ENCODE peak calls at places on chromosome 20, in five cellular contexts. P, J, H, A and U are unnamed samples.
A peak's percentile ranks its signal among the peaks of the same experiment; 100 is the strongest.

GRCh38 chr20:11891081-11891826 is 26.4 kb upstream of the BTBD3 start:
- DNase-seq in J (peak; percentile 76), P (peak; percentile 81), H (peak; percentile 34), A (no peak), U (peak; percentile 66)

GRCh38 chr20:44615876-44616603 is 33.7 kb downstream of the PKIG start:
- DNase-seq in J (no peak), A (no peak), H (no peak), P (no peak), U (no peak)

GRCh38 chr20:17407550-17407949 is 123.6 kb downstream of the BFSP1 start:
- DNase-seq in A (no peak), H (no peak), J (no peak), P (no peak), U (no peak)

GRCh38 chr20:57902478-57902877 is 192.7 kb upstream of the PMEPA1 start:
- DNase-seq in H (peak; percentile 16), A (no peak), P (no peak), J (no peak), U (no peak)

GRCh38 chr20:11917663-11918062 is at the start of gene BTBD3:
- DNase-seq in P (peak; percentile 39), H (peak; percentile 79), J (no peak), A (no peak), U (peak; percentile 86)

GRCh38 chr20:22825546-22825945 is 209.6 kb upstream of the SSTR4 start:
- DNase-seq in H (no peak), A (no peak), J (no peak), P (no peak), U (no peak)

GRCh38 chr20:24994186-24994465 is 1.6 kb upstream of the APMAP start:
- DNase-seq in P (no peak), J (no peak), H (no peak), A (no peak), U (no peak)

GRCh38 chr20:37396520-37397075 is 50.7 kb downstream of the SRC start:
- DNase-seq in J (no peak), A (peak; percentile 78), P (peak; percentile 71), H (no peak), U (no peak)

GRCh38 chr20:32513031-32513866 is 71.9 kb downstream of the NOL4L start:
- DNase-seq in A (no peak), P (no peak), J (no peak), H (no peak), U (no peak)

GRCh38 chr20:35544436-35544835 is 2.6 kb downstream of the ERGIC3 start:
- DNase-seq in A (no peak), H (no peak), J (no peak), P (no peak), U (no peak)

GRCh38 chr20:34887023-34887422 is 10.6 kb downstream of the ACSS2 start:
- DNase-seq in J (no peak), A (no peak), P (no peak), H (no peak), U (no peak)

GRCh38 chr20:45727044-45727443 is 4.9 kb downstream of the SPINT4 start:
- DNase-seq in P (no peak), A (no peak), H (no peak), J (no peak), U (no peak)

GRCh38 chr20:45783656-45784294 is 7.9 kb downstream of the WFDC3 start:
- DNase-seq in J (no peak), A (no peak), P (peak; percentile 14), H (no peak), U (no peak)

GRCh38 chr20:13877789-13878188 is 93.0 kb downstream of the NDUFAF5 start:
- DNase-seq in H (no peak), J (no peak), A (no peak), P (no peak), U (no peak)

GRCh38 chr20:38117635-38118034 is 47.4 kb downstream of the TGM2 start:
- DNase-seq in H (peak; percentile 66), J (no peak), A (no peak), P (no peak), U (peak; percentile 87)

GRCh38 chr20:16434087-16434664 is 139.1 kb downstream of the KIF16B start:
- DNase-seq in H (peak; percentile 18), J (peak; percentile 42), P (peak; percentile 34), A (peak; percentile 51), U (peak; percentile 52)

DNA sequence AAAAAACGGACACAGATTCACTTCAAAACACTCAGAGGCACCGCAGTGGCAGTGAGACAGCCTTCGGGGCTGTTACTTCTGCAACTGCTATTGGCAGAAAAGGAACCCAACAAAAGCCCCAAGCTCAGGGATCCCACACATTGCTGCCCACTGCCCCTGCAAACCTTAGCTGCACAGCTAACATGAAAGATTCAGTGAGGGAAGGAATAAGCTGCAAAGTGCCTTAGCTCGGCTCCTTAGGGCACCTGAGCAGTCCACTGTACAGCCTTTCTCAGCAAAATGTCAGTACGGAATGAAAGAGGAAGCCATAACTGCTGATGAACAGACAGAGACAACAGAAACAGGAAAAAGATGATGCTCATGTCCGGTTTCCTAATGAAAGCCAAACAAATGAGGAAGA is 179.8 kb upstream of the SHLD1 start:
- DNase-seq in J (no peak), P (no peak), A (no peak), H (no peak), U (no peak)
- H3K36me3 ChIP-seq in J (no peaks in the 10 kb centered on the region), P (peaks cover 3% of the 10 kb centered on the region), A (peaks cover 65% of the 10 kb centered on the region), H (peaks cover 62% of the 10 kb centered on the region), U (peaks cover 4% of the 10 kb centered on the region)

GRCh38 chr20:33863440-33864323 is 52.5 kb downstream of the CHMP4B start:
- DNase-seq in P (no peak), H (no peak), A (no peak), J (no peak), U (no peak)

GRCh38 chr20:33866398-33867079 is 55.4 kb downstream of the CHMP4B start:
- DNase-seq in H (no peak), J (no peak), P (no peak), A (no peak), U (no peak)

GRCh38 chr20:33864324-33864963 is 53.3 kb downstream of the CHMP4B start:
- DNase-seq in A (no peak), J (no peak), P (no peak), H (no peak), U (no peak)

GRCh38 chr20:33868042-33868441 is 56.9 kb downstream of the CHMP4B start:
- DNase-seq in H (no peak), P (no peak), A (no peak), J (no peak), U (no peak)

DNA sequence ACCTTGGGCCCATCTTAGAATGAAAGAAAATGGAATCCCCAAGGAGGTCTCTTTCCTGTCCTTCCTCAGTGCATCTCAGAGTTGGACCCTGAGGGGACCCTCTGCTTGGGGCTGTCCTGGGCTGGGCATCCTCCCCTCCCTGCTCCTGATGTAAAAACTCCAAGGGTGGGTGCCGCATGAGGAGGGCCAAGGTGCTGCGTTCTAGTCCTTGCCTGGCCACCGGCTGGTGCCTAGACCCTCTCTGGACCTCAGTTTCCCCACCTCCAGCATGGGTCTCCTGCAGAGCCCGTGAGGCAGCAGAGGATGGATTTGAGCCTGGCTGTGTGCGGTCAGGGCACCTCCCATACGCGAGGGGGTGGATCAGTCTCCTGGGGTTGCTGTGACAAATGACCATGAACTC is 54.6 kb downstream of the CHMP4B start:
- DNase-seq in J (no peak), A (no peak), H (no peak), P (no peak), U (no peak)
- H3K4me1 ChIP-seq in J (peaks cover 2% of the 10 kb centered on the region), A (peaks cover 11% of the 10 kb centered on the region), H (peaks cover 2% of the 10 kb centered on the region), P (no peaks in the 10 kb centered on the region), U (no peaks in the 10 kb centered on the region)

DNA sequence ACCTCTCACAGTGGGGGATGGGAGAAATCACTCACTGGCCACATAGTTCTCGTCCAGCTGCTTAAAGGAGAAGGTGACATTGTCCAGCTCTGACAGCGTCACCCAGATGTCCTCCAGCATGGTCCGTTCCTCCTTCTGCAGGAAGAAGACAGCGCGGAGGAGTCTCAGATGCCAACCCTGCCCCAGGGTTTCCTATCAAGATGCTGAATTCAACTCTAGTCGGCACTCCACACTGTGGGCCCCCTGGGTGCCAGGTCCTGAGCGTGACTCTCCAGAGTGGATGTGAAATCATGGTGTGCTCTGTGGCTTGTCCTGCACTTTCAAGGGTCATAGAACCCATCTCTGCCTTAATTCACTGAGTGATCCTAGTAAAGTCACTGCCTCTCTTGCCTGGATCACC is 193.2 kb downstream of the PREX1 start:
- DNase-seq in A (no peak), P (no peak), H (no peak), J (no peak), U (no peak)
- H3K36me3 ChIP-seq in A (peaks cover 24% of the 10 kb centered on the region), P (no peaks in the 10 kb centered on the region), H (no peaks in the 10 kb centered on the region), J (no peaks in the 10 kb centered on the region), U (peaks cover 42% of the 10 kb centered on the region)

GRCh38 chr20:50536333-50536732 is 26.1 kb downstream of the PTPN1 start:
- DNase-seq in H (no peak), P (peak; percentile 36), J (no peak), A (no peak), U (no peak)
- H3K4me1 ChIP-seq in H (peaks cover 52% of the 10 kb centered on the region), P (peaks cover 20% of the 10 kb centered on the region), J (peaks cover 22% of the 10 kb centered on the region), A (peaks cover 5% of the 10 kb centered on the region), U (peaks cover 28% of the 10 kb centered on the region)

DNA sequence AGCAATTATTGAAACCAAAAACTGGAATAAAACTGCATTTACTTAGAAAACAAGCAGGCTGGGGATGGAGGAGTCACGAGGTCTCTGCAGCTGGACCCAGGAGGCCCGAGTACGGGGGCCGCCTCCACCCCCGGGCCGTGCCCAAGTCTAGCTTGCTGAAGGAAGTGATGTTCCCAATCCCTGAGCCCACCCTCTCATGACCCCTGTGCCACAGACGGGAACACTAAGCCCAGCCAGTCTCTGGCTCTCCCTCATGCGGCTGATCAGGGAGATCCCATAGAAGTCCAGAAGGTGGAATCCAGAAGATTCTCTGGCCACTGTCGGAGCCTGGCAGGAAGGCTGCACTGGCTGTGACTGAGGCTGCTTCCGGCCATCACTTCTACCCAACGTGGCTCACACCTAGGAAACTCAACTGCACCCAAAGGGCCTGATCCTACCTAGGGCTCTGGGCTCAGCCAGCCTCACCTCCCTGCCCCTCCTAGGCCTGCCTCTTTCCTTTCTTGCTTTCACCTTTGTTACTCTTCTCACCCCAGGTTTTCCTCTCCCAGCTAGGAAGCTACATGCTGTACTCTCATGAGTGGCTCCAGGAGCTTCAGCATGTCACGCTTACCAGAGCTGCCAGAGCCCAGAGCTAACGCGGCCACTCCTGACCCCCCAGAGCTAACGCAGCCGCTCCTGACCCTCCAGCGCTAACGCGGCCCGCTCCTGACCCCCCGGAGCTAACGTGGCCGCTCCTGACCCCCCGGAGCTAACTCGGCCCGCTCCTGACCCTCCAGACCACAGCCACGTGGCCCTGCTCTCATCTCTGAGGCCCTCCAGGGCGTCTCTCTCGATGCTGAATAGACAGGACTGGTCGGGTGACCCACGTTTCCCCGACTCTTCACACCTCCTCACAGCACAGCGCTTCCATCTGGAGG is 24.7 kb upstream of the HELZ2 start:
- DNase-seq in H (no peak), P (no peak), J (no peak), A (no peak), U (no peak)
- H3K36me3 ChIP-seq in H (peaks cover 45% of the 10 kb centered on the region), P (no peaks in the 10 kb centered on the region), J (no peaks in the 10 kb centered on the region), A (peaks cover 70% of the 10 kb centered on the region), U (peaks cover 3% of the 10 kb centered on the region)

GRCh38 chr20:49398401-49399144 is 83.9 kb downstream of the KCNB1 start:
- DNase-seq in P (no peak), H (no peak), J (no peak), A (no peak), U (no peak)
- H3K4me1 ChIP-seq in P (no peaks in the 10 kb centered on the region), H (peaks cover 3% of the 10 kb centered on the region), J (peaks cover 3% of the 10 kb centered on the region), A (peaks cover 2% of the 10 kb centered on the region), U (no peaks in the 10 kb centered on the region)

DNA sequence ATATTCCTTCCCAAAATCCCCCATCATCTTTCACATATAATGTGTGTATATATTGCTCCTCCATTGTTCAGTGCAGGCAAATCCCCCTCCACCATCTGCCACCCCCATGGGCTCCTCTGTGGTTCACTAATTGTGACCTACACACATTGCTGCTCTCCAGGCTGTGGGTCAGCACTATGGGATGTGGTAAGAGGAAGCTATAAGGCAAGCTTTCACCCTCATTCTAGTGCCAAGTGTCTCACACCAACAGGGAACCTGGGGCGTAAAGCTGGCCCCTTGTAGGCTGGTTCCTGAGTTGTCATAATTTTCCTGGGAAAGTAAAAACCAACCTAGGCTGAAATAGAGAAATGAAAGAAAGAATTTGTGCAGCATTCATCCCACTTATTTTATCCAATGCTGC is 16.8 kb downstream of the FKBP1A start:
- DNase-seq in H (no peak), J (no peak), A (no peak), P (no peak), U (no peak)
- H3K36me3 ChIP-seq in H (peaks cover 16% of the 10 kb centered on the region), J (no peaks in the 10 kb centered on the region), A (peaks cover 42% of the 10 kb centered on the region), P (no peaks in the 10 kb centered on the region), U (peaks cover 13% of the 10 kb centered on the region)